ENCODE peak calls at places on chromosomes 7 and 10, in nine cellular contexts. One of them, this sample, is unnamed.

GRCh38 chr10:49418328-49418727 is 22.4 kb upstream of the DRGX start:
- DNase-seq in adipocyte: no peak
- DNase-seq in fibroblast of the conjunctiva: no peak
- DNase-seq in posterior vena cava: no peak
- DNase-seq in NCI-H2081: no peak
- DNase-seq in progenitor cell of endocrine pancreas: no peak
- DNase-seq in tibial artery: no peak
- DNase-seq in mesothelial cell of epicardium: no peak
- DNase-seq in GM13977: peak
- DNase-seq in this sample: no peak

GRCh38 chr10:58576736-58577366 is 64.2 kb downstream of the BICC1 start:
- DNase-seq in tibial artery: no peak
- DNase-seq in GM13977: no peak
- DNase-seq in NCI-H2081: peak
- DNase-seq in mesothelial cell of epicardium: no peak
- DNase-seq in fibroblast of the conjunctiva: no peak
- DNase-seq in adipocyte: peak
- DNase-seq in posterior vena cava: no peak
- DNase-seq in progenitor cell of endocrine pancreas: no peak
- DNase-seq in this sample: no peak

GRCh38 chr7:51351661-51352060 is 35.1 kb upstream of the COBL start:
- DNase-seq in progenitor cell of endocrine pancreas: no peak
- DNase-seq in posterior vena cava: no peak
- DNase-seq in mesothelial cell of epicardium: no peak
- DNase-seq in adipocyte: no peak
- DNase-seq in NCI-H2081: no peak
- DNase-seq in fibroblast of the conjunctiva: peak
- DNase-seq in GM13977: no peak
- DNase-seq in tibial artery: no peak
- DNase-seq in this sample: no peak

GRCh38 chr7:159023746-159024145 is 120.9 kb downstream of the VIPR2 start:
- DNase-seq in GM13977: no peak
- DNase-seq in tibial artery: peak
- DNase-seq in mesothelial cell of epicardium: no peak
- DNase-seq in NCI-H2081: no peak
- DNase-seq in adipocyte: no peak
- DNase-seq in posterior vena cava: peak
- DNase-seq in progenitor cell of endocrine pancreas: no peak
- DNase-seq in fibroblast of the conjunctiva: no peak
- DNase-seq in this sample: no peak

GRCh38 chr7:30660331-30661255 is 21.7 kb downstream of the CRHR2 start:
- DNase-seq in GM13977: no peak
- DNase-seq in fibroblast of the conjunctiva: no peak
- DNase-seq in mesothelial cell of epicardium: no peak
- DNase-seq in posterior vena cava: peak
- DNase-seq in progenitor cell of endocrine pancreas: no peak
- DNase-seq in NCI-H2081: peak
- DNase-seq in tibial artery: peak
- DNase-seq in adipocyte: no peak
- DNase-seq in this sample: no peak

GRCh38 chr10:126243976-126244375 is 144.3 kb downstream of the ADAM12 start:
- DNase-seq in NCI-H2081: no peak
- DNase-seq in adipocyte: peak
- DNase-seq in fibroblast of the conjunctiva: no peak
- DNase-seq in posterior vena cava: no peak
- DNase-seq in progenitor cell of endocrine pancreas: no peak
- DNase-seq in GM13977: no peak
- DNase-seq in tibial artery: no peak
- DNase-seq in mesothelial cell of epicardium: no peak
- DNase-seq in this sample: no peak

GRCh38 chr7:98993024-98993897 is 114.9 kb downstream of the TRRAP start:
- DNase-seq in mesothelial cell of epicardium: no peak
- DNase-seq in GM13977: no peak
- DNase-seq in tibial artery: peak
- DNase-seq in progenitor cell of endocrine pancreas: no peak
- DNase-seq in NCI-H2081: no peak
- DNase-seq in adipocyte: no peak
- DNase-seq in posterior vena cava: no peak
- DNase-seq in fibroblast of the conjunctiva: no peak
- DNase-seq in this sample: no peak

GRCh38 chr10:52083422-52083821 is 230.7 kb upstream of the DKK1 start:
- DNase-seq in adipocyte: no peak
- DNase-seq in posterior vena cava: no peak
- DNase-seq in NCI-H2081: no peak
- DNase-seq in progenitor cell of endocrine pancreas: no peak
- DNase-seq in GM13977: no peak
- DNase-seq in mesothelial cell of epicardium: no peak
- DNase-seq in fibroblast of the conjunctiva: no peak
- DNase-seq in tibial artery: no peak
- DNase-seq in this sample: no peak

GRCh38 chr7:44218418-44219201 is 17.8 kb downstream of the YKT6 start:
- DNase-seq in mesothelial cell of epicardium: peak
- DNase-seq in posterior vena cava: peak
- DNase-seq in GM13977: no peak
- DNase-seq in adipocyte: no peak
- DNase-seq in progenitor cell of endocrine pancreas: no peak
- DNase-seq in tibial artery: peak
- DNase-seq in fibroblast of the conjunctiva: no peak
- DNase-seq in NCI-H2081: no peak
- DNase-seq in this sample: no peak

GRCh38 chr7:158320328-158320727 is 267.3 kb downstream of the PTPRN2 start:
- DNase-seq in progenitor cell of endocrine pancreas: no peak
- DNase-seq in mesothelial cell of epicardium: no peak
- DNase-seq in posterior vena cava: peak
- DNase-seq in fibroblast of the conjunctiva: no peak
- DNase-seq in GM13977: no peak
- DNase-seq in tibial artery: no peak
- DNase-seq in NCI-H2081: no peak
- DNase-seq in adipocyte: no peak
- DNase-seq in this sample: no peak

GRCh38 chr10:69838853-69839252 is 37.1 kb downstream of the COL13A1 start:
- DNase-seq in NCI-H2081: no peak
- DNase-seq in adipocyte: peak
- DNase-seq in GM13977: no peak
- DNase-seq in fibroblast of the conjunctiva: no peak
- DNase-seq in mesothelial cell of epicardium: no peak
- DNase-seq in progenitor cell of endocrine pancreas: no peak
- DNase-seq in posterior vena cava: no peak
- DNase-seq in tibial artery: no peak
- DNase-seq in this sample: no peak

GRCh38 chr10:93261961-93262610 is 188.4 kb downstream of the CYP26A1 start:
- DNase-seq in NCI-H2081: no peak
- DNase-seq in tibial artery: no peak
- DNase-seq in adipocyte: no peak
- DNase-seq in progenitor cell of endocrine pancreas: no peak
- DNase-seq in mesothelial cell of epicardium: no peak
- DNase-seq in posterior vena cava: no peak
- DNase-seq in fibroblast of the conjunctiva: no peak
- DNase-seq in GM13977: no peak
- DNase-seq in this sample: peak

GRCh38 chr7:40922316-40922670 is 780.6 kb downstream of the INHBA start:
- DNase-seq in mesothelial cell of epicardium: no peak
- DNase-seq in adipocyte: peak
- DNase-seq in tibial artery: no peak
- DNase-seq in GM13977: no peak
- DNase-seq in NCI-H2081: no peak
- DNase-seq in posterior vena cava: no peak
- DNase-seq in progenitor cell of endocrine pancreas: no peak
- DNase-seq in fibroblast of the conjunctiva: peak
- DNase-seq in this sample: peak

GRCh38 chr7:44224951-44225565 is 24.3 kb downstream of the YKT6 start:
- DNase-seq in posterior vena cava: no peak
- DNase-seq in NCI-H2081: no peak
- DNase-seq in fibroblast of the conjunctiva: no peak
- DNase-seq in mesothelial cell of epicardium: no peak
- DNase-seq in GM13977: no peak
- DNase-seq in tibial artery: no peak
- DNase-seq in adipocyte: no peak
- DNase-seq in progenitor cell of endocrine pancreas: no peak
- DNase-seq in this sample: no peak

GRCh38 chr7:41336981-41337380 is 365.9 kb downstream of the INHBA start:
- DNase-seq in posterior vena cava: no peak
- DNase-seq in tibial artery: no peak
- DNase-seq in mesothelial cell of epicardium: no peak
- DNase-seq in adipocyte: peak
- DNase-seq in progenitor cell of endocrine pancreas: no peak
- DNase-seq in NCI-H2081: no peak
- DNase-seq in GM13977: no peak
- DNase-seq in fibroblast of the conjunctiva: no peak
- DNase-seq in this sample: no peak

GRCh38 chr7:27899601-27900000 is 159.6 kb downstream of the TAX1BP1 start:
- DNase-seq in NCI-H2081: no peak
- DNase-seq in fibroblast of the conjunctiva: no peak
- DNase-seq in adipocyte: no peak
- DNase-seq in mesothelial cell of epicardium: no peak
- DNase-seq in tibial artery: no peak
- DNase-seq in GM13977: no peak
- DNase-seq in posterior vena cava: no peak
- DNase-seq in progenitor cell of endocrine pancreas: no peak
- DNase-seq in this sample: no peak

GRCh38 chr7:82528577-82529305 is 85.2 kb upstream of the CACNA2D1 start:
- DNase-seq in mesothelial cell of epicardium: no peak
- DNase-seq in tibial artery: no peak
- DNase-seq in adipocyte: peak
- DNase-seq in GM13977: no peak
- DNase-seq in progenitor cell of endocrine pancreas: no peak
- DNase-seq in fibroblast of the conjunctiva: no peak
- DNase-seq in NCI-H2081: no peak
- DNase-seq in posterior vena cava: no peak
- DNase-seq in this sample: no peak

GRCh38 chr7:105015631-105015965 is 1.6 kb downstream of the KMT2E start:
- DNase-seq in GM13977: peak
- DNase-seq in mesothelial cell of epicardium: no peak
- DNase-seq in adipocyte: peak
- DNase-seq in fibroblast of the conjunctiva: no peak
- DNase-seq in posterior vena cava: no peak
- DNase-seq in progenitor cell of endocrine pancreas: no peak
- DNase-seq in tibial artery: no peak
- DNase-seq in NCI-H2081: peak
- DNase-seq in this sample: no peak

GRCh38 chr7:159083698-159084068 is 61.0 kb downstream of the VIPR2 start:
- DNase-seq in adipocyte: no peak
- DNase-seq in GM13977: no peak
- DNase-seq in progenitor cell of endocrine pancreas: no peak
- DNase-seq in NCI-H2081: no peak
- DNase-seq in posterior vena cava: peak
- DNase-seq in tibial artery: peak
- DNase-seq in mesothelial cell of epicardium: no peak
- DNase-seq in fibroblast of the conjunctiva: no peak
- DNase-seq in this sample: no peak

GRCh38 chr10:49598986-49599385 is 11.1 kb upstream of the SLC18A3 start:
- DNase-seq in fibroblast of the conjunctiva: no peak
- DNase-seq in progenitor cell of endocrine pancreas: no peak
- DNase-seq in adipocyte: no peak
- DNase-seq in mesothelial cell of epicardium: no peak
- DNase-seq in NCI-H2081: no peak
- DNase-seq in GM13977: no peak
- DNase-seq in tibial artery: peak
- DNase-seq in posterior vena cava: no peak
- DNase-seq in this sample: no peak

GRCh38 chr7:20270867-20271266 is 53.7 kb upstream of the MACC1 start:
- DNase-seq in adipocyte: no peak
- DNase-seq in NCI-H2081: no peak
- DNase-seq in GM13977: peak
- DNase-seq in posterior vena cava: no peak
- DNase-seq in mesothelial cell of epicardium: no peak
- DNase-seq in progenitor cell of endocrine pancreas: no peak
- DNase-seq in tibial artery: no peak
- DNase-seq in fibroblast of the conjunctiva: no peak
- DNase-seq in this sample: no peak

GRCh38 chr10:27369832-27370231 is 129.2 kb upstream of the ACBD5 start:
- DNase-seq in progenitor cell of endocrine pancreas: no peak
- DNase-seq in posterior vena cava: no peak
- DNase-seq in adipocyte: peak
- DNase-seq in mesothelial cell of epicardium: no peak
- DNase-seq in NCI-H2081: no peak
- DNase-seq in tibial artery: no peak
- DNase-seq in GM13977: no peak
- DNase-seq in fibroblast of the conjunctiva: no peak
- DNase-seq in this sample: no peak

GRCh38 chr10:117375360-117376147 is at the start of gene PDZD8:
- DNase-seq in NCI-H2081: peak
- DNase-seq in GM13977: peak
- DNase-seq in adipocyte: peak
- DNase-seq in mesothelial cell of epicardium: peak
- DNase-seq in tibial artery: peak
- DNase-seq in fibroblast of the conjunctiva: peak
- DNase-seq in progenitor cell of endocrine pancreas: peak
- DNase-seq in posterior vena cava: peak
- DNase-seq in this sample: no peak

GRCh38 chr7:47945261-47946015 is 2.8 kb downstream of the PKD1L1 start:
- DNase-seq in NCI-H2081: peak
- DNase-seq in fibroblast of the conjunctiva: peak
- DNase-seq in adipocyte: peak
- DNase-seq in progenitor cell of endocrine pancreas: peak
- DNase-seq in mesothelial cell of epicardium: peak
- DNase-seq in GM13977: peak
- DNase-seq in posterior vena cava: peak
- DNase-seq in tibial artery: peak
- DNase-seq in this sample: no peak